ENCODE peak calls at places on chromosomes 5 and 9, in seven cellular contexts. A, Z, S, N, U, J and Y are unnamed samples.

GRCh38 chr5:31935702-31936347 is 238.3 kb downstream of the GOLPH3 start:
- DNase-seq in A (no peak), Z (peak), S (no peak), N (no peak), U (no peak), J (peak), Y (no peak)

GRCh38 chr9:29118555-29118954 is 1545.3 kb upstream of the C9orf72 start:
- DNase-seq in A (no peak), Z (no peak), S (no peak), N (no peak), U (no peak), J (no peak), Y (no peak)

GRCh38 chr5:139268364-139269202 is 25.0 kb upstream of the MATR3 start:
- DNase-seq in A (no peak), Z (no peak), S (no peak), N (no peak), U (no peak), J (peak), Y (no peak)

GRCh38 chr9:124280176-124280691 is 22.5 kb downstream of the NEK6 start:
- DNase-seq in A (no peak), Z (no peak), S (no peak), N (no peak), U (peak), J (peak), Y (no peak)

GRCh38 chr5:380701-381309 is 59.3 kb downstream of the AHRR start:
- DNase-seq in A (peak), Z (no peak), S (peak), N (no peak), U (no peak), J (peak), Y (no peak)

GRCh38 chr5:123520677-123521247 is 8.8 kb downstream of the CSNK1G3 start:
- DNase-seq in A (no peak), Z (no peak), S (no peak), N (no peak), U (no peak), J (no peak), Y (no peak)

GRCh38 chr5:109823597-109823996 is 133.9 kb downstream of the MAN2A1 start:
- DNase-seq in A (no peak), Z (no peak), S (no peak), N (no peak), U (peak), J (no peak), Y (no peak)

GRCh38 chr9:20256284-20256948 is 365.9 kb downstream of the MLLT3 start:
- DNase-seq in A (no peak), Z (no peak), S (no peak), N (no peak), U (no peak), J (no peak), Y (no peak)

GRCh38 chr5:81268797-81269196 is 32.6 kb upstream of the ZCCHC9 start:
- DNase-seq in A (no peak), Z (no peak), S (no peak), N (no peak), U (peak), J (peak), Y (no peak)

GRCh38 chr9:81789751-81790150 is 100.4 kb upstream of the TLE1 start:
- DNase-seq in A (no peak), Z (no peak), S (no peak), N (no peak), U (peak), J (no peak), Y (no peak)

GRCh38 chr5:179255527-179256228 is 89.6 kb downstream of the ADAMTS2 start:
- DNase-seq in A (peak), Z (no peak), S (peak), N (no peak), U (no peak), J (no peak), Y (no peak)

GRCh38 chr9:133112361-133113026 is 8.5 kb downstream of the RALGDS start:
- DNase-seq in A (peak), Z (no peak), S (no peak), N (no peak), U (no peak), J (peak), Y (peak)

GRCh38 chr9:101702257-101702656 is 36.2 kb downstream of the GRIN3A start:
- DNase-seq in A (no peak), Z (no peak), S (no peak), N (no peak), U (no peak), J (no peak), Y (no peak)

GRCh38 chr5:153999995-154000394 is 38.7 kb downstream of the FAM114A2 start:
- DNase-seq in A (no peak), Z (no peak), S (no peak), N (no peak), U (no peak), J (no peak), Y (no peak)

GRCh38 chr5:112682621-112683061 is 55.0 kb upstream of the APC start:
- DNase-seq in A (no peak), Z (no peak), S (no peak), N (no peak), U (peak), J (no peak), Y (no peak)

GRCh38 chr9:97768731-97769130 is 71.6 kb upstream of the XPA start:
- DNase-seq in A (no peak), Z (no peak), S (no peak), N (no peak), U (no peak), J (peak), Y (no peak)

GRCh38 chr9:80146466-80146865 is 574.7 kb downstream of the TLE4 start:
- DNase-seq in A (no peak), Z (no peak), S (no peak), N (no peak), U (no peak), J (no peak), Y (no peak)

GRCh38 chr5:30832519-30832918 is 361.0 kb upstream of the CDH6 start:
- DNase-seq in A (no peak), Z (peak), S (no peak), N (no peak), U (no peak), J (no peak), Y (no peak)

GRCh38 chr5:26553079-26553478 is 485.3 kb downstream of the CDH9 start:
- DNase-seq in A (no peak), Z (peak), S (no peak), N (no peak), U (peak), J (peak), Y (no peak)

GRCh38 chr9:20144255-20144654 is 355.4 kb upstream of the SLC24A2 start:
- DNase-seq in A (no peak), Z (no peak), S (no peak), N (no peak), U (no peak), J (no peak), Y (no peak)

GRCh38 chr5:174690256-174690655 is 34.1 kb upstream of the MSX2 start:
- DNase-seq in A (no peak), Z (no peak), S (no peak), N (no peak), U (no peak), J (peak), Y (no peak)

GRCh38 chr5:139061274-139061673 is 136.9 kb downstream of the SIL1 start:
- DNase-seq in A (no peak), Z (no peak), S (no peak), N (no peak), U (peak), J (peak), Y (no peak)

GRCh38 chr5:55327281-55327680 is 19.5 kb downstream of the MTREX start:
- DNase-seq in A (no peak), Z (no peak), S (no peak), N (no peak), U (no peak), J (no peak), Y (no peak)

GRCh38 chr9:129137292-129138143 is 26.3 kb downstream of the PTPA start:
- DNase-seq in A (no peak), Z (no peak), S (no peak), N (no peak), U (no peak), J (no peak), Y (no peak)

GRCh38 chr9:90029996-90030395 is 425.2 kb downstream of the GADD45G start:
- DNase-seq in A (no peak), Z (no peak), S (no peak), N (no peak), U (peak), J (no peak), Y (no peak)

GRCh38 chr9:110156902-110157301 is 51.1 kb downstream of the C9orf152 start:
- DNase-seq in A (no peak), Z (no peak), S (no peak), N (no peak), U (peak), J (peak), Y (no peak)

GRCh38 chr5:21688655-21689054 is 1164.5 kb downstream of the CDH12 start:
- DNase-seq in A (no peak), Z (no peak), S (no peak), N (no peak), U (peak), J (peak), Y (no peak)

GRCh38 chr5:17837757-17838156 is 203.5 kb downstream of the TAF11L14 start:
- DNase-seq in A (no peak), Z (no peak), S (no peak), N (no peak), U (no peak), J (no peak), Y (no peak)

GRCh38 chr5:1394881-1395860 is 50.1 kb downstream of the SLC6A3 start:
- DNase-seq in A (no peak), Z (no peak), S (no peak), N (no peak), U (no peak), J (no peak), Y (no peak)

GRCh38 chr5:157911568-157911967 is 52.6 kb upstream of the CLINT1 start:
- DNase-seq in A (no peak), Z (no peak), S (no peak), N (no peak), U (no peak), J (no peak), Y (no peak)

GRCh38 chr5:657570-657969 is 35.6 kb downstream of the TPPP start:
- DNase-seq in A (no peak), Z (no peak), S (no peak), N (no peak), U (peak), J (peak), Y (no peak)

GRCh38 chr5:32585122-32585445 is 273 bp upstream of the SUB1 start:
- DNase-seq in A (no peak), Z (no peak), S (no peak), N (no peak), U (no peak), J (no peak), Y (no peak)

GRCh38 chr5:57627661-57628060 is 145.1 kb upstream of the ACTBL2 start:
- DNase-seq in A (no peak), Z (no peak), S (no peak), N (no peak), U (no peak), J (no peak), Y (no peak)

GRCh38 chr9:128007566-128008138 is 26.9 kb upstream of the EEIG1 start:
- DNase-seq in A (peak), Z (peak), S (peak), N (peak), U (no peak), J (peak), Y (peak)

GRCh38 chr9:133560311-133560710 is 25.8 kb downstream of the ADAMTSL2 start:
- DNase-seq in A (no peak), Z (no peak), S (no peak), N (no peak), U (no peak), J (no peak), Y (no peak)

GRCh38 chr9:96258967-96259366 is 43.0 kb downstream of the HSD17B3 start:
- DNase-seq in A (no peak), Z (no peak), S (no peak), N (no peak), U (no peak), J (no peak), Y (no peak)

GRCh38 chr9:85524531-85524930 is 217.2 kb downstream of the AGTPBP1 start:
- DNase-seq in A (no peak), Z (no peak), S (no peak), N (no peak), U (peak), J (no peak), Y (no peak)

GRCh38 chr9:69056416-69056815 is 20.9 kb downstream of the FXN start:
- DNase-seq in A (no peak), Z (no peak), S (no peak), N (no peak), U (peak), J (peak), Y (no peak)